ENCODE peak calls at places on chromosomes 5 and 9, in six cellular contexts. One of them, this sample, is unnamed.

GRCh38 chr5:65775476-65775875 is 53.5 kb downstream of the NLN start:
- DNase-seq in esophagus muscularis mucosa: no peak
- DNase-seq in vagina: no peak
- DNase-seq in H1: no peak
- DNase-seq in H54: no peak
- DNase-seq in gastrocnemius medialis: no peak
- DNase-seq in this sample: no peak

GRCh38 chr5:126576974-126577373 is 18.0 kb downstream of the ALDH7A1 start:
- DNase-seq in esophagus muscularis mucosa: no peak
- DNase-seq in vagina: no peak
- DNase-seq in H1: no peak
- DNase-seq in H54: no peak
- DNase-seq in gastrocnemius medialis: no peak
- DNase-seq in this sample: no peak

GRCh38 chr5:154202379-154203260 is 12.1 kb downstream of the GALNT10 start:
- DNase-seq in esophagus muscularis mucosa: no peak
- DNase-seq in vagina: no peak
- DNase-seq in H1: no peak
- DNase-seq in H54: no peak
- DNase-seq in gastrocnemius medialis: no peak
- DNase-seq in this sample: no peak

GRCh38 chr9:120659209-120659608 is 55.1 kb downstream of the MEGF9 start:
- DNase-seq in esophagus muscularis mucosa: no peak
- DNase-seq in vagina: no peak
- DNase-seq in H1: no peak
- DNase-seq in H54: no peak
- DNase-seq in gastrocnemius medialis: no peak
- DNase-seq in this sample: no peak

GRCh38 chr5:52746539-52746938 is 41.2 kb upstream of the ITGA1 start:
- DNase-seq in esophagus muscularis mucosa: no peak
- DNase-seq in vagina: no peak
- DNase-seq in H1: no peak
- DNase-seq in H54: no peak
- DNase-seq in gastrocnemius medialis: no peak
- DNase-seq in this sample: no peak

GRCh38 chr5:130651440-130651839 is 513.6 kb downstream of the HINT1 start:
- DNase-seq in esophagus muscularis mucosa: no peak
- DNase-seq in vagina: no peak
- DNase-seq in H1: peak
- DNase-seq in H54: no peak
- DNase-seq in gastrocnemius medialis: no peak
- DNase-seq in this sample: no peak

GRCh38 chr5:107478068-107478641 is 192.6 kb downstream of the EFNA5 start:
- DNase-seq in esophagus muscularis mucosa: no peak
- DNase-seq in vagina: no peak
- DNase-seq in H1: no peak
- DNase-seq in H54: no peak
- DNase-seq in gastrocnemius medialis: no peak
- DNase-seq in this sample: no peak

GRCh38 chr9:105697871-105698270 is 3.5 kb downstream of the TMEM38B start:
- DNase-seq in esophagus muscularis mucosa: no peak
- DNase-seq in vagina: no peak
- DNase-seq in H1: no peak
- DNase-seq in H54: no peak
- DNase-seq in gastrocnemius medialis: no peak
- DNase-seq in this sample: no peak

GRCh38 chr9:38384990-38385848 is 7.3 kb upstream of the ALDH1B1 start:
- DNase-seq in esophagus muscularis mucosa: no peak
- DNase-seq in vagina: no peak
- DNase-seq in H1: no peak
- DNase-seq in H54: no peak
- DNase-seq in gastrocnemius medialis: no peak
- DNase-seq in this sample: no peak

GRCh38 chr5:72584466-72584865 is 77.3 kb upstream of the ZNF366 start:
- DNase-seq in esophagus muscularis mucosa: no peak
- DNase-seq in vagina: no peak
- DNase-seq in H1: no peak
- DNase-seq in H54: no peak
- DNase-seq in gastrocnemius medialis: no peak
- DNase-seq in this sample: no peak

GRCh38 chr5:128905225-128906110 is 59.8 kb upstream of the SLC27A6 start:
- DNase-seq in esophagus muscularis mucosa: no peak
- DNase-seq in vagina: no peak
- DNase-seq in H1: no peak
- DNase-seq in H54: peak
- DNase-seq in gastrocnemius medialis: no peak
- DNase-seq in this sample: no peak

GRCh38 chr9:36833954-36834353 is 200.1 kb downstream of the PAX5 start:
- DNase-seq in esophagus muscularis mucosa: no peak
- DNase-seq in vagina: no peak
- DNase-seq in H1: peak
- DNase-seq in H54: no peak
- DNase-seq in gastrocnemius medialis: no peak
- DNase-seq in this sample: no peak

GRCh38 chr9:87065981-87066380 is 118.7 kb upstream of the GAS1 start:
- DNase-seq in esophagus muscularis mucosa: no peak
- DNase-seq in vagina: no peak
- DNase-seq in H1: no peak
- DNase-seq in H54: no peak
- DNase-seq in gastrocnemius medialis: no peak
- DNase-seq in this sample: no peak

GRCh38 chr5:56852228-56853000 is 37.1 kb downstream of the MAP3K1 start:
- DNase-seq in esophagus muscularis mucosa: no peak
- DNase-seq in vagina: no peak
- DNase-seq in H1: no peak
- DNase-seq in H54: no peak
- DNase-seq in gastrocnemius medialis: no peak
- DNase-seq in this sample: no peak

GRCh38 chr9:8863886-8864881 is 1064.6 kb upstream of the DMAC1 start:
- DNase-seq in esophagus muscularis mucosa: no peak
- DNase-seq in vagina: no peak
- DNase-seq in H1: no peak
- DNase-seq in H54: no peak
- DNase-seq in gastrocnemius medialis: no peak
- DNase-seq in this sample: no peak

GRCh38 chr9:37903581-37903830 is 421 bp downstream of the SLC25A51 start:
- DNase-seq in esophagus muscularis mucosa: no peak
- DNase-seq in vagina: no peak
- DNase-seq in H1: no peak
- DNase-seq in H54: peak
- DNase-seq in gastrocnemius medialis: peak
- DNase-seq in this sample: no peak

GRCh38 chr9:109821711-109822110 is 41.7 kb downstream of the PALM2AKAP2 start:
- DNase-seq in esophagus muscularis mucosa: no peak
- DNase-seq in vagina: no peak
- DNase-seq in H1: no peak
- DNase-seq in H54: no peak
- DNase-seq in gastrocnemius medialis: no peak
- DNase-seq in this sample: no peak

GRCh38 chr9:19416143-19416542 is 7.3 kb downstream of the ACER2 start:
- DNase-seq in esophagus muscularis mucosa: no peak
- DNase-seq in vagina: no peak
- DNase-seq in H1: no peak
- DNase-seq in H54: no peak
- DNase-seq in gastrocnemius medialis: no peak
- DNase-seq in this sample: no peak

GRCh38 chr9:107847977-107848376 is 358.4 kb upstream of the KLF4 start:
- DNase-seq in esophagus muscularis mucosa: no peak
- DNase-seq in vagina: no peak
- DNase-seq in H1: no peak
- DNase-seq in H54: peak
- DNase-seq in gastrocnemius medialis: no peak
- DNase-seq in this sample: no peak

GRCh38 chr5:78552729-78553341 is 95.7 kb downstream of the LHFPL2 start:
- DNase-seq in esophagus muscularis mucosa: no peak
- DNase-seq in vagina: no peak
- DNase-seq in H1: no peak
- DNase-seq in H54: no peak
- DNase-seq in gastrocnemius medialis: no peak
- DNase-seq in this sample: no peak

GRCh38 chr5:173581408-173582197 is 34.8 kb downstream of the BOD1 start:
- DNase-seq in esophagus muscularis mucosa: no peak
- DNase-seq in vagina: no peak
- DNase-seq in H1: peak
- DNase-seq in H54: peak
- DNase-seq in gastrocnemius medialis: no peak
- DNase-seq in this sample: no peak

GRCh38 chr5:154444559-154445421 is 1.0 kb upstream of the SAP30L start:
- DNase-seq in esophagus muscularis mucosa: peak
- DNase-seq in vagina: no peak
- DNase-seq in H1: no peak
- DNase-seq in H54: no peak
- DNase-seq in gastrocnemius medialis: no peak
- DNase-seq in this sample: no peak

GRCh38 chr5:35851282-35851681 is 5.4 kb upstream of the IL7R start:
- DNase-seq in esophagus muscularis mucosa: no peak
- DNase-seq in vagina: no peak
- DNase-seq in H1: no peak
- DNase-seq in H54: no peak
- DNase-seq in gastrocnemius medialis: no peak
- DNase-seq in this sample: no peak

GRCh38 chr5:137938358-137939138 is 49.3 kb downstream of the PKD2L2 start:
- DNase-seq in esophagus muscularis mucosa: no peak
- DNase-seq in vagina: no peak
- DNase-seq in H1: no peak
- DNase-seq in H54: no peak
- DNase-seq in gastrocnemius medialis: no peak
- DNase-seq in this sample: no peak

GRCh38 chr9:127020036-127020435 is 102.4 kb downstream of the ANGPTL2 start:
- DNase-seq in esophagus muscularis mucosa: no peak
- DNase-seq in vagina: no peak
- DNase-seq in H1: no peak
- DNase-seq in H54: no peak
- DNase-seq in gastrocnemius medialis: no peak
- DNase-seq in this sample: no peak

GRCh38 chr5:180315762-180316212 is 23.9 kb upstream of the MAPK9 start:
- DNase-seq in esophagus muscularis mucosa: no peak
- DNase-seq in vagina: no peak
- DNase-seq in H1: no peak
- DNase-seq in H54: peak
- DNase-seq in gastrocnemius medialis: no peak
- DNase-seq in this sample: peak

GRCh38 chr5:73625314-73625904 is 587 bp upstream of the ARHGEF28 start:
- DNase-seq in esophagus muscularis mucosa: no peak
- DNase-seq in vagina: no peak
- DNase-seq in H1: peak
- DNase-seq in H54: no peak
- DNase-seq in gastrocnemius medialis: no peak
- DNase-seq in this sample: no peak

GRCh38 chr5:134634227-134634626 is 1.6 kb upstream of the SAR1B start:
- DNase-seq in esophagus muscularis mucosa: no peak
- DNase-seq in vagina: no peak
- DNase-seq in H1: no peak
- DNase-seq in H54: no peak
- DNase-seq in gastrocnemius medialis: no peak
- DNase-seq in this sample: no peak

GRCh38 chr5:134637106-134637721 is 4.6 kb upstream of the SAR1B start:
- DNase-seq in esophagus muscularis mucosa: no peak
- DNase-seq in vagina: no peak
- DNase-seq in H1: no peak
- DNase-seq in H54: no peak
- DNase-seq in gastrocnemius medialis: no peak
- DNase-seq in this sample: peak

GRCh38 chr5:134642931-134643530 is 5.6 kb upstream of the SEC24A start:
- DNase-seq in esophagus muscularis mucosa: no peak
- DNase-seq in vagina: no peak
- DNase-seq in H1: no peak
- DNase-seq in H54: no peak
- DNase-seq in gastrocnemius medialis: no peak
- DNase-seq in this sample: no peak

GRCh38 chr5:134638760-134639201 is 6.2 kb upstream of the SAR1B start:
- DNase-seq in esophagus muscularis mucosa: no peak
- DNase-seq in vagina: no peak
- DNase-seq in H1: no peak
- DNase-seq in H54: no peak
- DNase-seq in gastrocnemius medialis: no peak
- DNase-seq in this sample: no peak
- TF ChIP-seq POLR2A in esophagus muscularis mucosa: no peak
- TF ChIP-seq POLR2A in vagina: no peak
- TF ChIP-seq POLR2A in H1: no peak
- TF ChIP-seq POLR2A in H54: no peak
- TF ChIP-seq POLR2A in gastrocnemius medialis: no peak
- TF ChIP-seq POLR2A in this sample: no peak

GRCh38 chr5:160209917-160210316 is 19.4 kb upstream of the FABP6 start:
- DNase-seq in esophagus muscularis mucosa: no peak
- DNase-seq in vagina: no peak
- DNase-seq in H1: no peak
- DNase-seq in H54: no peak
- DNase-seq in gastrocnemius medialis: no peak
- DNase-seq in this sample: no peak
- TF ChIP-seq POLR2A in esophagus muscularis mucosa: no peak
- TF ChIP-seq POLR2A in vagina: no peak
- TF ChIP-seq POLR2A in H1: no peak
- TF ChIP-seq POLR2A in H54: no peak
- TF ChIP-seq POLR2A in gastrocnemius medialis: no peak
- TF ChIP-seq POLR2A in this sample: no peak

GRCh38 chr5:178116406-178116885 is 3.1 kb downstream of the N4BP3 start:
- DNase-seq in esophagus muscularis mucosa: no peak
- DNase-seq in vagina: no peak
- DNase-seq in H1: no peak
- DNase-seq in H54: no peak
- DNase-seq in gastrocnemius medialis: no peak
- DNase-seq in this sample: no peak
- TF ChIP-seq POLR2A in esophagus muscularis mucosa: no peak
- TF ChIP-seq POLR2A in vagina: no peak
- TF ChIP-seq POLR2A in H1: no peak
- TF ChIP-seq POLR2A in H54: no peak
- TF ChIP-seq POLR2A in gastrocnemius medialis: no peak
- TF ChIP-seq POLR2A in this sample: no peak

DNA sequence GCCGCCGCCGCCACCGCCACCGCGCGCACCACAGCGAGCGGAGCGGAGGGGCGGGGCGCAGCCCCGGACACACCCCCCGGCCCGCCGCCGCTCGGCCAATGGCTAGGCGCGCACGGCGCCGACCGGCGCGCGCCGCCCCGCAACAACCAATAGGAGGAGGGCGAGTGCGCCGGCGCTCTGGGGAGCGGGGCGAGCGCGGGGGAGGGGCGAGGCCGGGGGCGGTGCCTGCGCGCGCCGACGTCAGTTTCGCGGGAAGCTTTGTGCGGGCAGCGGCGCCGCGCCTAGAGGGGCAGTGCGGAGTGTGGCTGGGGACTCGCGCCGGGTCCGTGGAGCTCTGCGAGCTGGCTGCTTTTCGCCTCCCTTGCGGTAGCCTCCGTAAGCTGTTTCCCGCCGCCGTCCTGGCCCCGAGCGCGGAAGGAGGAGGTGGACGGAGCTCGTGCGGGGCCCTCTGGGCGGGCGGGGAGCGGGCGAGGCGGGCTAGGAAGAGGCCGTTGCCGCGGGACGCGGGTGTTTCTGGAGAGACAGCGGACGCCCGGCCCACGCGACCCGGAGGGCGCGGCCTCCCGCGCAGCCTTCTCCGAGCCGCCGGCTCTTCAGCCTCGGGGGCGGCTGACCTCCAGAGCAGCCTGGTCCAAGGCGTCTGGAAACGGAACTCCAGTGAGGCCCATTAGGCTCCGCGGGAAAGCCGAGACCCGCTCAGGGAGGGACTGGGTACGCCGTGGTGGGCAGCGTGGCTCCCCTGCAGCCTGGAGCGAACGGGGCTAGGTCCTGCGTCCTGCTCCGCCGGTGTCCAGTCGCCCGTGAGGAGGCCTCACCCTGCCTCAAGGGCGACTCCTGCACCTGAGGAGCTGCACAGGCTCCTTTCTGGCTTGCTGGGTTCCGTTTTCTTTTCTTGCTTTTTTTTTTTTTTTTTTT is at the start of gene ZMYND19:
- DNase-seq in esophagus muscularis mucosa: peak
- DNase-seq in vagina: no peak
- DNase-seq in H1: no peak
- DNase-seq in H54: peak
- DNase-seq in gastrocnemius medialis: peak
- DNase-seq in this sample: peak
- TF ChIP-seq POLR2A in esophagus muscularis mucosa: no peak
- TF ChIP-seq POLR2A in vagina: no peak
- TF ChIP-seq POLR2A in H1: no peak
- TF ChIP-seq POLR2A in H54: peak
- TF ChIP-seq POLR2A in gastrocnemius medialis: no peak
- TF ChIP-seq POLR2A in this sample: no peak